ENCODE peak calls at places on chromosomes 7 and 10, in five cellular contexts. S, M, X, H and N are unnamed samples.

GRCh38 chr10:122143238-122143841 is 127.8 kb upstream of the BTBD16 start:
- DNase-seq in S (no peak), M (no peak), X (peak), H (no peak), N (no peak)

GRCh38 chr7:83546586-83546985 is 102.4 kb downstream of the SEMA3E start:
- DNase-seq in S (no peak), M (peak), X (no peak), H (no peak), N (peak)

GRCh38 chr10:96369890-96370574 is 11.2 kb upstream of the OPALIN start:
- DNase-seq in S (no peak), M (no peak), X (no peak), H (no peak), N (no peak)

GRCh38 chr10:71774916-71775702 is 1.8 kb upstream of the VSIR start:
- DNase-seq in S (no peak), M (no peak), X (peak), H (no peak), N (no peak)

GRCh38 chr10:17358461-17358860 is 95.9 kb downstream of the ST8SIA6 start:
- DNase-seq in S (no peak), M (no peak), X (no peak), H (no peak), N (no peak)

GRCh38 chr7:112204776-112205347 is 1.3 kb downstream of the DOCK4 start:
- DNase-seq in S (no peak), M (peak), X (peak), H (no peak), N (peak)

GRCh38 chr10:113619401-113619800 is 44.4 kb downstream of the NRAP start:
- DNase-seq in S (no peak), M (no peak), X (no peak), H (no peak), N (no peak)

GRCh38 chr10:103498936-103499638 is 5.6 kb downstream of the NEURL1 start:
- DNase-seq in S (no peak), M (no peak), X (no peak), H (no peak), N (no peak)

GRCh38 chr10:61971016-61971350 is 69.5 kb downstream of the ARID5B start:
- DNase-seq in S (no peak), M (no peak), X (no peak), H (no peak), N (peak)

GRCh38 chr7:72336382-72336886 is 75.7 kb downstream of the CALN1 start:
- DNase-seq in S (no peak), M (no peak), X (no peak), H (no peak), N (no peak)

GRCh38 chr7:47721670-47722069 is 139.8 kb upstream of the TNS3 start:
- DNase-seq in S (no peak), M (no peak), X (no peak), H (no peak), N (no peak)

GRCh38 chr10:69951658-69952057 is 101.0 kb upstream of the MACROH2A2 start:
- DNase-seq in S (no peak), M (no peak), X (no peak), H (no peak), N (no peak)

GRCh38 chr7:28458732-28459131 is 46.4 kb downstream of the CREB5 start:
- DNase-seq in S (no peak), M (no peak), X (no peak), H (no peak), N (no peak)

GRCh38 chr7:80584778-80585177 is 53.7 kb upstream of the CD36 start:
- DNase-seq in S (no peak), M (no peak), X (peak), H (no peak), N (peak)

GRCh38 chr10:29993319-29993876 is 66.0 kb downstream of the JCAD start:
- DNase-seq in S (no peak), M (no peak), X (no peak), H (no peak), N (no peak)

GRCh38 chr10:119242191-119242590 is 34.8 kb downstream of the GRK5 start:
- DNase-seq in S (no peak), M (no peak), X (no peak), H (no peak), N (no peak)

GRCh38 chr7:148535227-148535626 is 55.3 kb upstream of the C7orf33 start:
- DNase-seq in S (no peak), M (no peak), X (peak), H (no peak), N (no peak)

GRCh38 chr10:113386005-113386404 is 166.8 kb upstream of the HABP2 start:
- DNase-seq in S (no peak), M (peak), X (no peak), H (no peak), N (peak)

GRCh38 chr10:25557136-25557535 is 376.9 kb upstream of the MYO3A start:
- DNase-seq in S (no peak), M (no peak), X (no peak), H (no peak), N (no peak)

GRCh38 chr10:22536620-22537019 is 177.8 kb downstream of the PIP4K2A start:
- DNase-seq in S (no peak), M (no peak), X (no peak), H (no peak), N (no peak)

GRCh38 chr10:62815373-62816111 is 624 bp downstream of the EGR2 start:
- DNase-seq in S (peak), M (peak), X (peak), H (peak), N (peak)